ENCODE peak calls at places on chromosomes 4 and X, in five cellular contexts. One of them, this sample, is unnamed.
A peak's percentile ranks its signal among the peaks of the same experiment; 100 is the strongest.

GRCh38 chr4:135408109-135408508 is 1206.5 kb upstream of the PABPC4L start:
- DNase-seq in neural crest cell: no peak
- DNase-seq in GM13976: no peak
- DNase-seq in esophagus squamous epithelium: no peak
- DNase-seq in A549: no peak
- DNase-seq in this sample: no peak

GRCh38 chrX:74613350-74614192 is 853 bp downstream of the RLIM start:
- DNase-seq in GM13976: no peak
- DNase-seq in neural crest cell: no peak
- DNase-seq in A549: peak; percentile 23
- DNase-seq in esophagus squamous epithelium: no peak
- DNase-seq in this sample: no peak

GRCh38 chrX:103248553-103248952 is 6.4 kb downstream of the TCEAL8 start:
- DNase-seq in A549: peak; percentile 11
- DNase-seq in esophagus squamous epithelium: no peak
- DNase-seq in neural crest cell: no peak
- DNase-seq in GM13976: peak; percentile 25
- DNase-seq in this sample: no peak

GRCh38 chr4:156335721-156336120 is 382.1 kb upstream of the CTSO start:
- DNase-seq in neural crest cell: no peak
- DNase-seq in A549: no peak
- DNase-seq in esophagus squamous epithelium: no peak
- DNase-seq in GM13976: no peak
- DNase-seq in this sample: no peak

GRCh38 chrX:104668550-104668949 is 102.6 kb downstream of the IL1RAPL2 start:
- DNase-seq in GM13976: no peak
- DNase-seq in A549: peak; percentile 0
- DNase-seq in neural crest cell: no peak
- DNase-seq in esophagus squamous epithelium: no peak
- DNase-seq in this sample: no peak

GRCh38 chr4:63036159-63036866 is 1372.9 kb downstream of the TECRL start:
- DNase-seq in neural crest cell: peak; percentile 26
- DNase-seq in A549: no peak
- DNase-seq in esophagus squamous epithelium: no peak
- DNase-seq in GM13976: no peak
- DNase-seq in this sample: no peak

GRCh38 chrX:150887906-150888465 is 10.5 kb downstream of the CD99L2 start:
- DNase-seq in esophagus squamous epithelium: no peak
- DNase-seq in GM13976: no peak
- DNase-seq in A549: no peak
- DNase-seq in neural crest cell: no peak
- DNase-seq in this sample: no peak

GRCh38 chr4:140019619-140020367 is 134.2 kb downstream of the MAML3 start:
- DNase-seq in esophagus squamous epithelium: no peak
- DNase-seq in A549: no peak
- DNase-seq in neural crest cell: no peak
- DNase-seq in GM13976: no peak
- DNase-seq in this sample: no peak

GRCh38 chr4:88599298-88599697 is 7.0 kb downstream of the HERC3 start:
- DNase-seq in GM13976: no peak
- DNase-seq in A549: no peak
- DNase-seq in esophagus squamous epithelium: no peak
- DNase-seq in neural crest cell: no peak
- DNase-seq in this sample: no peak

GRCh38 chr4:25031077-25031606 is 396 bp upstream of the LGI2 start:
- DNase-seq in esophagus squamous epithelium: no peak
- DNase-seq in neural crest cell: peak; percentile 25
- DNase-seq in GM13976: peak; percentile 43
- DNase-seq in A549: peak; percentile 8
- DNase-seq in this sample: no peak

GRCh38 chr4:169109276-169109675 is 99.2 kb upstream of the CBR4 start:
- DNase-seq in A549: no peak
- DNase-seq in neural crest cell: no peak
- DNase-seq in esophagus squamous epithelium: no peak
- DNase-seq in GM13976: no peak
- DNase-seq in this sample: no peak

GRCh38 chrX:124098089-124098488 is 136.6 kb downstream of the STAG2 start:
- DNase-seq in A549: no peak
- DNase-seq in GM13976: no peak
- DNase-seq in neural crest cell: peak; percentile 9
- DNase-seq in esophagus squamous epithelium: no peak
- DNase-seq in this sample: peak; percentile 3

GRCh38 chrX:49071877-49072711 is 1.7 kb downstream of the PRAF2 start:
- DNase-seq in GM13976: no peak
- DNase-seq in esophagus squamous epithelium: no peak
- DNase-seq in neural crest cell: no peak
- DNase-seq in A549: no peak
- DNase-seq in this sample: peak; percentile 37

GRCh38 chr4:108433832-108434231 is 186.5 kb upstream of the RPL34 start:
- DNase-seq in GM13976: no peak
- DNase-seq in A549: no peak
- DNase-seq in neural crest cell: no peak
- DNase-seq in esophagus squamous epithelium: no peak
- DNase-seq in this sample: peak; percentile 23

GRCh38 chrX:49172280-49172780 is 632 bp downstream of the PLP2 start:
- DNase-seq in neural crest cell: no peak
- DNase-seq in GM13976: peak; percentile 70
- DNase-seq in A549: no peak
- DNase-seq in esophagus squamous epithelium: no peak
- DNase-seq in this sample: no peak

GRCh38 chr4:169005453-169006099 is 4.5 kb downstream of the CBR4 start:
- DNase-seq in neural crest cell: no peak
- DNase-seq in esophagus squamous epithelium: no peak
- DNase-seq in A549: no peak
- DNase-seq in GM13976: no peak
- DNase-seq in this sample: no peak

GRCh38 chrX:130085551-130085986 is 24.7 kb downstream of the ELF4 start:
- DNase-seq in neural crest cell: no peak
- DNase-seq in A549: no peak
- DNase-seq in GM13976: no peak
- DNase-seq in esophagus squamous epithelium: no peak
- DNase-seq in this sample: no peak

GRCh38 chr4:159398236-159398638 is 295.4 kb downstream of the RAPGEF2 start:
- DNase-seq in GM13976: no peak
- DNase-seq in A549: no peak
- DNase-seq in esophagus squamous epithelium: no peak
- DNase-seq in neural crest cell: no peak
- DNase-seq in this sample: no peak

GRCh38 chrX:14939644-14940043 is 66.4 kb downstream of the MOSPD2 start:
- DNase-seq in neural crest cell: no peak
- DNase-seq in A549: no peak
- DNase-seq in GM13976: no peak
- DNase-seq in esophagus squamous epithelium: no peak
- DNase-seq in this sample: no peak

GRCh38 chr4:120871173-120871572 is 51.4 kb downstream of the PRDM5 start:
- DNase-seq in GM13976: no peak
- DNase-seq in neural crest cell: no peak
- DNase-seq in esophagus squamous epithelium: no peak
- DNase-seq in A549: no peak
- DNase-seq in this sample: no peak

GRCh38 chr4:108336076-108336475 is 167.3 kb upstream of the LEF1 start:
- DNase-seq in neural crest cell: no peak
- DNase-seq in A549: no peak
- DNase-seq in esophagus squamous epithelium: no peak
- DNase-seq in GM13976: no peak
- DNase-seq in this sample: no peak

GRCh38 chr4:184653650-184654049 is 4.1 kb downstream of the PRIMPOL start:
- DNase-seq in esophagus squamous epithelium: no peak
- DNase-seq in A549: no peak
- DNase-seq in neural crest cell: no peak
- DNase-seq in GM13976: no peak
- DNase-seq in this sample: no peak

GRCh38 chrX:124232523-124233201 is 99.8 kb upstream of the TEX13D start:
- DNase-seq in A549: no peak
- DNase-seq in GM13976: no peak
- DNase-seq in esophagus squamous epithelium: no peak
- DNase-seq in neural crest cell: no peak
- DNase-seq in this sample: no peak

GRCh38 chr4:169062861-169063197 is 52.8 kb upstream of the CBR4 start:
- DNase-seq in neural crest cell: no peak
- DNase-seq in esophagus squamous epithelium: no peak
- DNase-seq in A549: no peak
- DNase-seq in GM13976: no peak
- DNase-seq in this sample: no peak

GRCh38 chr4:137674066-137674465 is 141.8 kb upstream of the PCDH18 start:
- DNase-seq in neural crest cell: no peak
- DNase-seq in A549: no peak
- DNase-seq in esophagus squamous epithelium: no peak
- DNase-seq in GM13976: no peak
- DNase-seq in this sample: no peak

GRCh38 chrX:38117485-38117884 is 103.2 kb downstream of the SRPX start:
- DNase-seq in neural crest cell: no peak
- DNase-seq in esophagus squamous epithelium: no peak
- DNase-seq in GM13976: no peak
- DNase-seq in A549: no peak
- DNase-seq in this sample: no peak

GRCh38 chr4:102687373-102687981 is 73.3 kb downstream of the MANBA start:
- DNase-seq in A549: peak; percentile 1
- DNase-seq in neural crest cell: no peak
- DNase-seq in GM13976: peak; percentile 26
- DNase-seq in esophagus squamous epithelium: no peak
- DNase-seq in this sample: no peak

GRCh38 chrX:84046403-84046984 is 141.5 kb downstream of the RPS6KA6 start:
- DNase-seq in neural crest cell: peak; percentile 7
- DNase-seq in esophagus squamous epithelium: no peak
- DNase-seq in GM13976: peak; percentile 23
- DNase-seq in A549: peak; percentile 1
- DNase-seq in this sample: peak; percentile 15

GRCh38 chr4:15587649-15588048 is 67.5 kb downstream of the FBXL5 start:
- DNase-seq in neural crest cell: no peak
- DNase-seq in esophagus squamous epithelium: no peak
- DNase-seq in GM13976: no peak
- DNase-seq in A549: no peak
- DNase-seq in this sample: no peak

GRCh38 chrX:32532282-32532681 is 679.1 kb downstream of the DMD start:
- DNase-seq in A549: no peak
- DNase-seq in neural crest cell: no peak
- DNase-seq in GM13976: no peak
- DNase-seq in esophagus squamous epithelium: no peak
- DNase-seq in this sample: no peak

GRCh38 chrX:20061869-20062254 is 54.8 kb downstream of the MAP7D2 start:
- DNase-seq in GM13976: no peak
- DNase-seq in A549: no peak
- DNase-seq in neural crest cell: no peak
- DNase-seq in esophagus squamous epithelium: no peak
- DNase-seq in this sample: no peak

GRCh38 chrX:9765737-9766098 is at the start of gene GPR143:
- DNase-seq in neural crest cell: no peak
- DNase-seq in GM13976: no peak
- DNase-seq in A549: no peak
- DNase-seq in esophagus squamous epithelium: no peak
- DNase-seq in this sample: no peak

GRCh38 chrX:116285506-116285905 is 115.0 kb downstream of the AGTR2 start:
- DNase-seq in neural crest cell: no peak
- DNase-seq in esophagus squamous epithelium: no peak
- DNase-seq in GM13976: no peak
- DNase-seq in A549: no peak
- DNase-seq in this sample: no peak

GRCh38 chrX:55210931-55211677 is 9.0 kb upstream of the PAGE5 start:
- DNase-seq in neural crest cell: no peak
- DNase-seq in GM13976: no peak
- DNase-seq in esophagus squamous epithelium: no peak
- DNase-seq in A549: no peak
- DNase-seq in this sample: no peak

GRCh38 chrX:69229436-69229835 is 64.2 kb upstream of the PJA1 start:
- DNase-seq in neural crest cell: no peak
- DNase-seq in esophagus squamous epithelium: no peak
- DNase-seq in A549: no peak
- DNase-seq in GM13976: no peak
- DNase-seq in this sample: no peak

GRCh38 chr4:77437079-77437478 is 168.5 kb upstream of the CXCL13 start:
- DNase-seq in A549: no peak
- DNase-seq in neural crest cell: no peak
- DNase-seq in esophagus squamous epithelium: no peak
- DNase-seq in GM13976: no peak
- DNase-seq in this sample: no peak

GRCh38 chr4:77434299-77435092 is 171.1 kb upstream of the CXCL13 start:
- DNase-seq in A549: no peak
- DNase-seq in GM13976: no peak
- DNase-seq in neural crest cell: no peak
- DNase-seq in esophagus squamous epithelium: no peak
- DNase-seq in this sample: no peak

GRCh38 chr4:77433102-77433733 is 172.4 kb upstream of the CXCL13 start:
- DNase-seq in GM13976: peak; percentile 50
- DNase-seq in A549: peak; percentile 21
- DNase-seq in neural crest cell: no peak
- DNase-seq in esophagus squamous epithelium: no peak
- DNase-seq in this sample: peak; percentile 25

GRCh38 chr4:77430847-77431246 is 174.8 kb upstream of the CXCL13 start:
- DNase-seq in A549: no peak
- DNase-seq in esophagus squamous epithelium: no peak
- DNase-seq in GM13976: no peak
- DNase-seq in neural crest cell: no peak
- DNase-seq in this sample: no peak

GRCh38 chr4:77432702-77433101 is 172.9 kb upstream of the CXCL13 start:
- DNase-seq in GM13976: no peak
- DNase-seq in neural crest cell: no peak
- DNase-seq in esophagus squamous epithelium: no peak
- DNase-seq in A549: no peak
- DNase-seq in this sample: no peak
- TF ChIP-seq CTCF in GM13976: no peak
- TF ChIP-seq CTCF in neural crest cell: peak; percentile 18
- TF ChIP-seq CTCF in esophagus squamous epithelium: no peak
- TF ChIP-seq CTCF in A549: no peak
- TF ChIP-seq CTCF in this sample: no peak

GRCh38 chrX:52217494-52218160 is 32.9 kb downstream of the MAGED4 start:
- DNase-seq in A549: no peak
- DNase-seq in GM13976: no peak
- DNase-seq in esophagus squamous epithelium: no peak
- DNase-seq in neural crest cell: no peak
- DNase-seq in this sample: no peak
- TF ChIP-seq CTCF in A549: no peak
- TF ChIP-seq CTCF in GM13976: no peak
- TF ChIP-seq CTCF in esophagus squamous epithelium: no peak
- TF ChIP-seq CTCF in neural crest cell: peak; percentile 38
- TF ChIP-seq CTCF in this sample: no peak

GRCh38 chr4:146445198-146446150 is 76.3 kb downstream of the SLC10A7 start:
- DNase-seq in A549: no peak
- DNase-seq in esophagus squamous epithelium: no peak
- DNase-seq in GM13976: no peak
- DNase-seq in neural crest cell: no peak
- DNase-seq in this sample: no peak
- TF ChIP-seq CTCF in A549: no peak
- TF ChIP-seq CTCF in esophagus squamous epithelium: no peak
- TF ChIP-seq CTCF in GM13976: no peak
- TF ChIP-seq CTCF in neural crest cell: no peak
- TF ChIP-seq CTCF in this sample: no peak

DNA sequence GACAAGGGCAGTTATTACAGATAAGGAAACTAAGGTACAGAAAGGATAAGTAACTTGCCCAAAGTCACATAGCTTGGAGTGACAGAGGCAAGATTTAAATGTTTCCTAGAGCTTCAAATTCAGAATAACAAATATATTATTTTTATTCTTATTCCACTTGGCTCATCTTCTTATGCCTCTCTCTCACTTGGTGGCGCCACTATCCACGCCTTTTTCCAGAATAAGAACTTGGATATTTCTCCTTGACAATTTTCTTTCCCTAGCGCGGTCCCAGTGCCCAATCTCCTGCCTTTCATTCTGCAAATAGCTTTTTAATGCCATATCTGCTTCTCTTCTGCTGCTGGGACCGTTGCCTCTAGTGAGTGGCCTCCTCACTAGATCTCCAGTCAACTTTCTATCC is 78.5 kb downstream of the MSN start:
- DNase-seq in A549: no peak
- DNase-seq in neural crest cell: no peak
- DNase-seq in esophagus squamous epithelium: no peak
- DNase-seq in GM13976: no peak
- DNase-seq in this sample: no peak
- TF ChIP-seq CTCF in A549: peak; percentile 20
- TF ChIP-seq CTCF in neural crest cell: no peak
- TF ChIP-seq CTCF in esophagus squamous epithelium: peak; percentile 12
- TF ChIP-seq CTCF in GM13976: no peak
- TF ChIP-seq CTCF in this sample: no peak